ENCODE peak calls at places on chromosomes 6 and 20, in eight cellular contexts. H, P, E, D, F, V, A and J are unnamed samples.

GRCh38 chr6:130515306-130515705 is 149.5 kb downstream of the TMEM200A start:
- DNase-seq in A (no peak), D (peak), H (no peak), P (no peak), V (no peak), F (no peak), E (no peak), J (no peak)

GRCh38 chr6:56713285-56713684 is 70.6 kb upstream of the DST start:
- DNase-seq in H (no peak), E (no peak), V (no peak), A (peak), D (peak), F (no peak), P (no peak), J (peak)

GRCh38 chr6:11766589-11767450 is 11.8 kb downstream of the ADTRP start:
- DNase-seq in D (peak), P (no peak), H (no peak), A (no peak), F (no peak), V (no peak), E (no peak), J (no peak)

GRCh38 chr20:58480455-58481356 is 34.5 kb downstream of the APCDD1L start:
- DNase-seq in D (no peak), A (no peak), E (no peak), F (peak), H (no peak), P (no peak), V (no peak), J (no peak)

GRCh38 chr20:3751664-3752385 is 15.7 kb downstream of the ADISSP start:
- DNase-seq in H (no peak), D (peak), P (peak), E (peak), A (no peak), F (no peak), V (no peak), J (no peak)

GRCh38 chr20:2133318-2134183 is 31.9 kb downstream of the STK35 start:
- DNase-seq in A (no peak), F (no peak), V (no peak), H (no peak), E (no peak), P (no peak), D (peak), J (no peak)

GRCh38 chr6:32431142-32431541 is 8.5 kb upstream of the HLA-DRA start:
- DNase-seq in E (no peak), A (no peak), F (no peak), P (no peak), D (no peak), H (no peak), V (no peak), J (no peak)

GRCh38 chr6:13492357-13492756 is 5.0 kb upstream of the GFOD1 start:
- DNase-seq in F (no peak), V (no peak), P (no peak), A (no peak), H (no peak), E (no peak), D (no peak), J (no peak)

GRCh38 chr6:113004691-113005270 is 657.7 kb downstream of the RFPL4B start:
- DNase-seq in E (no peak), V (no peak), F (no peak), A (no peak), P (no peak), D (peak), H (no peak), J (no peak)

GRCh38 chr6:22030730-22031619 is 265.9 kb downstream of the PRL start:
- DNase-seq in V (no peak), A (no peak), P (no peak), E (no peak), D (no peak), F (no peak), H (no peak), J (no peak)

GRCh38 chr20:50191566-50192363 is 1.1 kb downstream of the CEBPB start:
- DNase-seq in P (peak), V (peak), A (no peak), H (peak), D (peak), F (peak), E (peak), J (peak)

GRCh38 chr6:95143408-95144180 is 433.7 kb upstream of the MANEA start:
- DNase-seq in E (no peak), H (no peak), F (no peak), V (no peak), P (no peak), D (no peak), A (no peak), J (no peak)

GRCh38 chr20:63686492-63687321 is 9.7 kb upstream of the TNFRSF6B start:
- DNase-seq in A (peak), F (peak), E (no peak), H (no peak), V (peak), P (no peak), D (peak), J (peak)

GRCh38 chr6:168035098-168035660 is 37.7 kb downstream of the KIF25 start:
- DNase-seq in D (peak), F (peak), H (no peak), E (no peak), P (no peak), A (no peak), V (peak), J (peak)

GRCh38 chr20:12829121-12829520 is 179.7 kb upstream of the SPTLC3 start:
- DNase-seq in D (no peak), V (no peak), E (no peak), P (no peak), H (no peak), F (no peak), A (no peak), J (no peak)

GRCh38 chr6:43120938-43121913 is 45.1 kb downstream of the PTK7 start:
- DNase-seq in E (no peak), A (peak), V (peak), D (peak), F (peak), H (no peak), P (no peak), J (peak)
- TF ChIP-seq CTCF in E (no peak), A (no peak), V (no peak), D (no peak), F (no peak), H (no peak), P (no peak), J (no peak)

DNA sequence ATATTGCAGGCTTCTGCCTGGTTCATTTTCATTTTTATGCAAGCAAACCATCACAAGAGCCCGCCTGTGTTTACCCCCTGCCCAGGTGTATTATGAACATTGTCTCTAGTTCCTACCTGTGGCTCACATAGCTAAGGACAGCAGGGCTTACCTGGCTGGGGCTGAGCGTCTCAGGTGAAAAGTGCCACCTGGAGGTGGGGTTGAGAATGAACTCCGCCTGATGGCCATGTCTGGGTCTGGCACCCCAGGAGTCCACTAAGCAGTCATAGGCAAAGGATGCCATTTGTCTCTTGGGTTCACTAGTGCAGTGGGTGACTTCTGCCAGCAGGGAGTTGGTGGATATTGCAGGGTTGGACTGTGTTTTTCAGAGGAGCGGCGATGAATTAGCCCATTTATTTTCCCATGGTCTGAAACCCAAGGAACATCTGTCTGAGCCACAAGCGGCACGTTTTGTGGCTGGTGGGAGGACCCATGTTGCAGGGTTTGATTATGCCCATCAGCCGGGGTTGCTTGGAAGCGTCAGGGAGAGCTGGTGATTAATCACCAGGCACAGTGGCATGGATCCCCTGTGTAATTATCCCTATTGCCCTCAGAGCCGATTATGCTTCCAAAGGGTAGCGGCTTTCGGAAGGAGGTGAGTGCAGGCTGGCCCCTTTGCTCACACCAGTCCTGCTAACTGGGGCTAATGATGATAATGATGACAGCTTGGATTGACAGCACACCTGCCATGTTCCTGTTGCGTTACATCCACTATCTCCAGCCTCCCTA is 92.2 kb downstream of the CDH26 start:
- DNase-seq in D (no peak), H (no peak), P (no peak), A (no peak), V (no peak), E (no peak), F (peak), J (no peak)
- TF ChIP-seq CTCF in D (peak), H (no peak), P (no peak), A (no peak), V (no peak), E (no peak), F (no peak), J (no peak)

GRCh38 chr20:6178537-6178936 is 55.7 kb upstream of the FERMT1 start:
- DNase-seq in E (no peak), D (peak), V (no peak), P (no peak), H (no peak), A (no peak), F (no peak), J (no peak)
- TF ChIP-seq CTCF in E (no peak), D (peak), V (peak), P (no peak), H (no peak), A (peak), F (no peak), J (no peak)

DNA sequence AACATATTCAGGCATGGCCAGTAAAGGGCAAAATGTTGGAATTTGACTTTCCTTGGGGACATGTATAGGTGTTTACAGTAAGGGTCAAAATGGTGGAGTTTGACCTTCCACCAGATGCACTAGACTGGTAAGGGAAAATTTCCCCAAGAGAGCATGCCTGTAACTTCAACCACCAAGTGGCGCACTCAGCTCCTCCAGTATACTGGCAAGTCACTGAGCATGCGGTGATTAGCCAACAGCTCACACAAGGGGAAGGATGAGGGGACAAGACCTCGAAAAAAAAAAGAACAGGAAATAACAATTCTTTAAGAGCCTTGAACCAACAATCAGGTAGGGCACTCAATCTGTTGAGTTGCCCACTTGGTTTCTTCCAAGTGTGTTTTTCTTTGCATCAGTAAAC is 140.9 kb downstream of the EYS start:
- DNase-seq in F (no peak), H (no peak), D (no peak), E (no peak), V (no peak), A (no peak), P (no peak), J (no peak)
- TF ChIP-seq CTCF in F (no peak), H (no peak), D (no peak), E (no peak), V (no peak), A (no peak), P (no peak), J (no peak)

GRCh38 chr6:96465321-96465903 is 56.2 kb upstream of the UFL1 start:
- DNase-seq in A (no peak), E (no peak), H (no peak), D (no peak), F (no peak), P (no peak), V (no peak), J (no peak)
- TF ChIP-seq CTCF in A (no peak), E (no peak), H (no peak), D (no peak), F (no peak), P (no peak), V (no peak), J (no peak)

DNA sequence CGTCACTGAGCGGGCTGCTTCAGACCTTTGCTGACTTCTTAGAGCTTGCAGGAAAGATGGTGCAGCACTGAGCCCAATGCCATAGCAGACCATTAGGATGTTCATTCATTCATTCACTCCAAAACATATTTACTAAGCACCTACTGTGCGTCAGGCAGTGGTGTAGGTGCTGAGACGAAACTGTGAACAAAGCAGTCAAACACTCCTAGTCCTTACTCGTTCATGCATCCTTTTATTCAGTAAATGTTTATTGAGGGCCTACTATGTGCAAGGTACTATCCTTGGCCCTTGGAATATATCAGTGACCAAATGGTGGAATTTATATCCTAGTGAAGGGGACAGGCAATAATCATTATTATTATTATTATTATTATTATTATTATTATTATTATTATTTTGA is 76.6 kb downstream of the TOX2 start:
- DNase-seq in V (no peak), F (no peak), D (no peak), P (no peak), H (no peak), A (no peak), E (no peak), J (no peak)
- TF ChIP-seq CTCF in V (no peak), F (no peak), D (no peak), P (no peak), H (no peak), A (no peak), E (no peak), J (no peak)

DNA sequence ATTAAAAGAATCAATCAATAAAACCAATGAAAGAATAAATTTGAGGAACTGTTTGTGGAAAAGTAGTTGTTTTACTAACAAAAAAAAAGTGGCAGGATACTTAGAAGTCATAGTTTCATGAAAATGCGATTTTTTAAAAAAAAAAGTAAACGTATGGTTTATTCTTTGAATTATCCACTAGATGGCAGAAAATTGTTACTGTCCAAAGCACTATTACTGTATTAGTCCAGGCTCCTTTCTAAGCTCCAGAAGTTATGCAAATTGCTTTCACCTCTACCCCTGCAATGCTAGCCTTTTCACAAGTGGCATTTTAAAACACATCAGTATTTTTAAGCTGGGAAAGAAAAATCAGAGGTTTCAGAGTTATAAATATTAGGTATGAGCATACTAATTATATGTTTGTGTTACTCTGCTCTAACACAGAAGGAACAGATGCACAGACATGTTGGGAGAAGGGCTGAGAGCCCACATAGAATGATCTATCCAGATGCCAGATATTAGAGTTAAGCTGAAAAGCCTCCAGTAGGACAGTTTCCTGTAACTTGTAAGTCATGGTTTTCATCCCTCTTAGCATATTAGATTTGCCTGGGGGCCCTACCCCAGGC is 63.9 kb downstream of the FHL5 start:
- DNase-seq in F (no peak), H (no peak), E (no peak), D (peak), V (no peak), A (no peak), P (no peak), J (no peak)
- TF ChIP-seq CTCF in F (no peak), H (peak), E (no peak), D (peak), V (no peak), A (no peak), P (peak), J (peak)

GRCh38 chr20:62606551-62607201 is 35.6 kb upstream of the SLCO4A1 start:
- DNase-seq in A (no peak), P (no peak), F (no peak), V (peak), E (no peak), H (no peak), D (peak), J (peak)
- TF ChIP-seq CTCF in A (no peak), P (no peak), F (no peak), V (no peak), E (no peak), H (no peak), D (no peak), J (no peak)

DNA sequence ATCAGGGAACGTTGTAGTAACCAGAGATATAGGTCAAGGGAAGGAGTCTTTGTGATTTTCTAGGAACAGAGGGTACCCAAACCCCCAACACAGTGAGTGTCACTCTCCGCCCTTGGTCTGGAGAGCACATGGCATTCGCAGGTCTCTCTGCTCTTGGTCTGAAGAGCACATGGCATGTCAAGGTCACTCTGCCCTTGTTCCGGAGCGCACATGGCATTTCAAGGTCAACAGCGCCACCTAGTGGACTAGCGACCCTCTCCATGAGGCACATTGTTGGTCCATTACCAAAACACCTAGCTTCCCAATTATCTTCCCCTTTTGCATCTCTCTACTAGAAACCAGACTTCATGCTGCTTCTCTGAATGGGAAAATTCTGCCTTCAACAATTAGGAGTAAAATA is 260.0 kb downstream of the C6orf118 start:
- DNase-seq in A (no peak), V (no peak), F (no peak), P (no peak), H (no peak), D (peak), E (no peak), J (no peak)
- TF ChIP-seq CTCF in A (no peak), V (no peak), F (no peak), P (no peak), H (no peak), D (no peak), E (no peak), J (peak)